ENCODE peak calls at places on chromosomes 2 and 18, in eight cellular contexts. E, B, P, I, M, G, R and W are unnamed samples.

GRCh38 chr2:231425811-231426703 is 30.5 kb downstream of the B3GNT7 start:
- DNase-seq in R (no peak), E (no peak), I (no peak), B (no peak), P (no peak), M (no peak), G (no peak), W (no peak)

GRCh38 chr2:23484163-23484740 is 99.3 kb downstream of the KLHL29 start:
- DNase-seq in R (no peak), B (no peak), G (no peak), M (no peak), P (no peak), I (no peak), E (no peak), W (no peak)

GRCh38 chr2:64943387-64944150 is 45.6 kb upstream of the SLC1A4 start:
- DNase-seq in R (no peak), M (peak), G (peak), I (peak), B (peak), P (no peak), E (peak), W (no peak)

GRCh38 chr2:225454412-225454811 is 54.9 kb downstream of the NYAP2 start:
- DNase-seq in P (no peak), M (no peak), B (no peak), I (no peak), R (no peak), G (no peak), E (no peak), W (no peak)

GRCh38 chr18:49072940-49073339 is 122.2 kb upstream of the SMAD7 start:
- DNase-seq in G (no peak), B (no peak), P (no peak), R (no peak), M (no peak), E (peak), I (no peak), W (no peak)

GRCh38 chr2:68103656-68104055 is 40.9 kb upstream of the C1D start:
- DNase-seq in R (no peak), I (no peak), P (no peak), M (no peak), E (peak), G (no peak), B (no peak), W (no peak)

GRCh38 chr2:231212329-231212845 is 14.0 kb downstream of the ARMC9 start:
- DNase-seq in E (peak), G (no peak), R (no peak), I (no peak), M (peak), B (no peak), P (no peak), W (no peak)

GRCh38 chr2:19365126-19365525 is 6.7 kb upstream of the OSR1 start:
- DNase-seq in I (no peak), R (no peak), P (no peak), G (no peak), B (no peak), E (no peak), M (no peak), W (peak)

GRCh38 chr2:75609937-75610508 is 36.6 kb upstream of the MRPL19 start:
- DNase-seq in P (no peak), G (no peak), M (no peak), R (no peak), B (no peak), I (no peak), E (peak), W (peak)

GRCh38 chr18:12468458-12468857 is 60.7 kb downstream of the PRELID3A start:
- DNase-seq in M (no peak), B (no peak), I (no peak), E (no peak), P (no peak), G (no peak), R (no peak), W (no peak)

GRCh38 chr2:27020337-27020948 is 12.3 kb upstream of the TMEM214 start:
- DNase-seq in G (peak), R (peak), E (no peak), B (peak), M (no peak), P (no peak), I (no peak), W (no peak)

GRCh38 chr2:27024188-27024587 is 8.6 kb upstream of the TMEM214 start:
- DNase-seq in E (no peak), B (no peak), R (no peak), G (no peak), P (no peak), M (no peak), I (peak), W (no peak)

GRCh38 chr2:27019459-27020336 is 13.1 kb upstream of the TMEM214 start:
- DNase-seq in I (no peak), B (no peak), M (no peak), P (no peak), E (no peak), G (no peak), R (no peak), W (no peak)

GRCh38 chr2:27023740-27024139 is 9.0 kb upstream of the TMEM214 start:
- DNase-seq in I (no peak), M (no peak), G (no peak), R (no peak), P (no peak), B (no peak), E (no peak), W (no peak)

DNA sequence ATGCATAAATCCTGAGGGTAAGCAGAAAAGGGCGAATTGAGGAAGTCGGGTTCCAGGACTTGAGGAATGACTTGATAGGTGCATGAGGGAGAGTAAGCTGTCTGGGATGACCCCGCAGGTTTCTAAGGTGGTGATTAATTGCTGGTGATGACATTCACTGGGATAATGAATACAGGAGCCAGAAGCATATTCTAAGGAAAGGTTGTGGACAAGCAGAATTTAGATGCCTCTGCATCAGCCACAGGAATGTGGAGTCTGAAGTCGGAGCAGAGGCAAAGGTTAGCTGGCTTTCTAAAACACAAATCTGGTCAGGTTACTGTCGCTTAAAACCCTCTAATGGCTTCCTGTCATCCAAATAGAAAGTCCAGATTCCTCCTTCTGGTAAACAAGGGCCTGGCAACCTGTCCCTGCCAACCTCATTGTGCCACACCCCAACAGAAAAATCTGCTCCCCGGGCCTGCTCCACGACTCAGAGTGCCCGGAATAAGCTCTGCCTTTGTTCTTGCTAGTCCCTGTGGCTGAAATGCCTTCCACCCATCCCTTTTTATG is 11.4 kb upstream of the TMEM214 start:
- DNase-seq in P (no peak), I (no peak), M (no peak), R (no peak), E (no peak), B (no peak), G (peak), W (no peak)
- TF ChIP-seq CTCF in P (no peak), I (no peak), M (no peak), R (no peak), E (no peak), B (no peak), G (no peak), W (no peak)

DNA sequence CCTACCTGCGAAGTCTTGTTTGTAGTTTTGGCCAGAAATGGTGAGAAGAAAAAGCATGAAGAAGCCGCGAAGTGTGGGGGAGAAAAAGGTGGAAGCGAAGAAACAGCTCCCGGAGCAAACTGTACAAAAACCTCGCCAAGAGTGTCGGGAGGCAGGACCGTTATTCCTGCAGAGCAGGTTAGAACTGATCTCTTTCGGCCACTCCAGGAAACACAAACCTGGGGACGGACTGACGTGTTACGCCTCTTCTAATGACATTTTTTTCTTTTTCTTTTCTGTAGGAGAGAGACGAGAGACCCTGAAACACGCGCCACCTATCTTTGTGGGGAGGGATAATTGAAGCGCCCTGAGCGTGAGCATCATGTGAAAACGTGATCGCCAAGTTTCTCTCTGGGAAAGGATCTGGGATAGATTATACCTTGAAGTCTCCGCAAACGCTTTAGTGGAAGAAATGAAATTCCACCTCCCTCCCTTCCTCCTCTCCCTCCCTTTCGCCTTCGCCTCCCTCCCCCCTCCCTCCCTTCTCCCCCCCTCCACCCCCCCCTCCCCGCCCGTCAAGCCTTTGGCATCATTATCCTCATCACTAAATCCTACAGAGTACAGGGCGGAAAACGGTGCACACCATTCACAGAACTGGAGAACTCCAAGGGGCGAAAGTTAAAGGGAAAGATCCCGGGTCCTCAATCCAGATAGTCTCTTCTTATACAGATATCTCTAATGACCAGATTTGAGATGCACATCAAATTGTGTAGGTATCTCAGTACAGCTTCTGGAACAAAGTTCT is at the start of gene ZEB2:
- DNase-seq in E (peak), M (no peak), P (peak), I (peak), R (no peak), B (peak), G (no peak), W (no peak)
- TF ChIP-seq POLR2A in E (peak), M (peak), P (no peak), I (no peak), R (peak), B (peak), G (peak), W (no peak)

DNA sequence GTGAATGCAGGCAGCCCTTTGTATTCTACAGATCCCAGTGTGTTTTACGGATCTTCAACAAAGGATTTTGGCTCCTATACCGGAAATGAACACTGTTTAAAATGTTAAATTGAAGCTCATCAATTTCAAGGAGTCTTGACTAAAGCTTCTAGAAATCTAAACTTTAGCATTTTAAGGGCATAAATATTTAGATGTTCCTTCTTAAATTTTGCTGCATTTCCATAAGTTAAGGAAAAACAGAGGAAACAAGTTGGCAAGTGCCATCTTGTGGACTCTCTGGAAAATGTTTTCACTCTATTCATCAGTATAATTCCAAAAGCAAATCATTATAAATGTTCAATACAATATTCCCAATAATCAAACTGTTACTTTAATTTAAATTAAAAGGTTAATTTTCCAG is 19.6 kb downstream of the CHN1 start:
- DNase-seq in G (no peak), P (no peak), B (no peak), M (no peak), E (peak), R (no peak), I (no peak), W (no peak)
- H3K27ac ChIP-seq in G (no peak), P (no peak), B (no peak), M (no peak), E (peak), R (no peak), I (no peak), W (no peak)

GRCh38 chr18:73352546-73352945 is 484.8 kb upstream of the NETO1 start:
- DNase-seq in M (no peak), E (peak), B (no peak), I (no peak), R (no peak), P (no peak), G (no peak), W (no peak)
- TF ChIP-seq CTCF in M (no peak), E (no peak), B (no peak), I (no peak), R (no peak), P (no peak), G (no peak), W (no peak)

GRCh38 chr2:127701651-127702394 is 526 bp downstream of the SFT2D3 start:
- DNase-seq in E (peak), M (peak), I (peak), G (peak), B (peak), P (peak), R (no peak), W (no peak)
- TF ChIP-seq POLR2A in E (no peak), M (no peak), I (peak), G (no peak), B (no peak), P (peak), R (peak), W (no peak)

GRCh38 chr18:55228707-55229106 is 269.4 kb upstream of the CCDC68 start:
- DNase-seq in G (no peak), P (no peak), I (no peak), E (no peak), R (no peak), B (no peak), M (no peak), W (no peak)

GRCh38 chr18:55224086-55224625 is 264.9 kb upstream of the CCDC68 start:
- DNase-seq in I (no peak), M (no peak), B (no peak), G (no peak), R (no peak), E (peak), P (no peak), W (no peak)

GRCh38 chr18:55229682-55230081 is 270.4 kb upstream of the CCDC68 start:
- DNase-seq in B (no peak), R (no peak), M (no peak), I (no peak), P (no peak), E (no peak), G (no peak), W (no peak)

GRCh38 chr18:55232506-55232905 is 273.2 kb upstream of the CCDC68 start:
- DNase-seq in M (no peak), R (no peak), G (no peak), P (no peak), B (no peak), E (no peak), I (no peak), W (no peak)

DNA sequence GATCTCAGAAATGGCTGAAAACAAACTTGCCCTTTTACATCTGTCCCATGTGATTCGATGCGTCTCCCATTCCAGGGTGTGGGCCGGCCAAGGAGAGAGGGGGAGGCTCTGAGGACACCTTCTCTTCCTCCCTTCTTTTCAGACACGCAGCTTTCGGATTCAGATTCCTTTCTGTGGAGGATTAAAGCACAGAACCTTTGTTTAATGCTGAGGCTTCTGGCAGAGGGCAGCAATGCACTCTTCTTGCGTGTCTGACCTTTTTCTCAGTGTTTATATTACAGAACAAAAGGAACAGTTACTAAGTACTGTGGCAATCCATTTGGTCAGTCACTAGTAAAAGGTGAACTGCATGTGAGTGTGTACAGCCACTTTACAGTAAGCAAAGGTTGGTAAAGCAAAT is 268.9 kb upstream of the CCDC68 start:
- DNase-seq in R (no peak), E (peak), I (no peak), B (no peak), P (no peak), M (no peak), G (no peak), W (no peak)
- H3K27ac ChIP-seq in R (no peak), E (peak), I (peak), B (no peak), P (no peak), M (no peak), G (no peak), W (peak)

GRCh38 chr18:67199993-67200617 is 316.4 kb downstream of the DSEL start:
- DNase-seq in E (peak), P (no peak), B (no peak), I (peak), R (no peak), M (no peak), G (no peak), W (no peak)
- TF ChIP-seq CTCF in E (peak), P (peak), B (no peak), I (peak), R (peak), M (no peak), G (peak), W (peak)

DNA sequence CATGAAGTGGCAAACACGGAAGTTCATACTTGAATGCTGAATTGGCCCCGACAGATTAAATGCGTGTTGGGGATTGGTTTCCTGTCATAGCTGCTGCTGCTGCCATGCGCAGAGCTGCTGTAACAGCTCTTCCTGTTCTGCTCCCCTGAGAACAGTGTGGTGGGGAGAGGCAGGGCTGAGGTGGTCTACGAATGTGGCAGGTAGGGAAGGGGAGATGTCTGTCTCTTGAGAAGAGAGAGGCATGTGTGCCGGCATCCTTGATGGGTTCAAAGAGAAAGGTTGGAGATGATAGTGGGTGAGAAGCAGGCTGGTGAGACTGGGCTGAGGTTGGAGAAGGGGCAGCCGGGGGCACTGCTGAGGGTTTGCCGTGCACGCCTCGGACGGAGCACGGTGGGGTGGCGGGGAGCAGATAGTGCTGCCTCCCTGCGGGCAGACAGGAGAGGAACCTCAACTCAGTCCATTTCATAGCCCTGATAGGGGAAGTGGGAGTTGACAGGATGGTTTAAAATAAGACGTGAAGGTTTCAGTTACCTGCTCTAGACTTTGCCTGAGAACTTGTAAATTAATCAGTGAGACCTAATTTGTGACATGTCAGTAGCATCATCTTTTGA is 46.1 kb downstream of the TMEM185B start:
- DNase-seq in P (peak), E (no peak), G (peak), R (no peak), B (no peak), M (no peak), I (no peak), W (no peak)
- TF ChIP-seq POLR2A in P (peak), E (no peak), G (no peak), R (no peak), B (no peak), M (no peak), I (no peak), W (no peak)

GRCh38 chr18:47120428-47120827 is 29.9 kb downstream of the HDHD2 start:
- DNase-seq in G (no peak), P (no peak), E (no peak), M (no peak), B (no peak), R (no peak), I (no peak), W (no peak)
- H3K27ac ChIP-seq in G (no peak), P (no peak), E (no peak), M (no peak), B (no peak), R (no peak), I (no peak), W (no peak)

DNA sequence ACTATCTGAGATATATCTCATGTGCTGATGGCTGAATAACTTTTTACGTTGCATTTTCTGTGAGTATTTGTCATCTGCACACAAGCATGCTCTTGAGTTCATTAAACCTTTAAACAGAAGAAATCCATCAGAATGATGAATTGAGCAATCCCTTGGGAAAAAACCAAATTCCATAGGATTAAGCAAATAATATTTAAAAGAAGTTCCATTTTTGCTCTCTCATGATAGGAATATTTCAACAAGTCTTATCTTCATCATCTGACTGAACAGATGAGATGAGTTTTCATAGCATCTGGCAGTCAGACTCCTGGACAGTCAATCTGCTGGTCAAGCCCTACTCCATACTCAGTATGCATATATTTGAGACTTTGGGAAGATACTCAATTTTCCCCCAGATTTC is 120.8 kb downstream of the PLB1 start:
- DNase-seq in I (no peak), B (no peak), E (peak), R (no peak), G (no peak), M (no peak), P (no peak), W (no peak)
- TF ChIP-seq CTCF in I (no peak), B (no peak), E (no peak), R (no peak), G (no peak), M (no peak), P (no peak), W (no peak)